ENCODE peak calls at places on chromosome 12, in ten cellular contexts. One of them, this sample, is unnamed.

GRCh38 chr12:1858456-1858855 is 38.1 kb downstream of the LRTM2 start:
- DNase-seq in lower leg skin: peak
- DNase-seq in endothelial cell: no peak
- DNase-seq in H9: peak
- DNase-seq in mammary epithelial cell: no peak
- DNase-seq in A549: no peak
- DNase-seq in tibial artery: no peak
- DNase-seq in esophagus squamous epithelium: no peak
- DNase-seq in GM20000: no peak
- DNase-seq in heart right ventricle: no peak
- DNase-seq in this sample: no peak

GRCh38 chr12:89456565-89456964 is 68.0 kb downstream of the GALNT4 start:
- DNase-seq in lower leg skin: no peak
- DNase-seq in tibial artery: no peak
- DNase-seq in endothelial cell: no peak
- DNase-seq in esophagus squamous epithelium: no peak
- DNase-seq in GM20000: no peak
- DNase-seq in heart right ventricle: no peak
- DNase-seq in mammary epithelial cell: no peak
- DNase-seq in A549: no peak
- DNase-seq in H9: no peak
- DNase-seq in this sample: no peak

GRCh38 chr12:64457036-64457435 is 5.1 kb downstream of the TBK1 start:
- DNase-seq in GM20000: no peak
- DNase-seq in mammary epithelial cell: no peak
- DNase-seq in H9: no peak
- DNase-seq in tibial artery: no peak
- DNase-seq in heart right ventricle: no peak
- DNase-seq in endothelial cell: peak
- DNase-seq in A549: no peak
- DNase-seq in esophagus squamous epithelium: no peak
- DNase-seq in lower leg skin: no peak
- DNase-seq in this sample: no peak

GRCh38 chr12:131920902-131921840 is 7.9 kb upstream of the PUS1 start:
- DNase-seq in heart right ventricle: no peak
- DNase-seq in H9: no peak
- DNase-seq in lower leg skin: no peak
- DNase-seq in A549: no peak
- DNase-seq in mammary epithelial cell: no peak
- DNase-seq in GM20000: no peak
- DNase-seq in esophagus squamous epithelium: no peak
- DNase-seq in tibial artery: no peak
- DNase-seq in endothelial cell: no peak
- DNase-seq in this sample: no peak

GRCh38 chr12:49895773-49896172 is 7.9 kb downstream of the FAIM2 start:
- DNase-seq in lower leg skin: no peak
- DNase-seq in heart right ventricle: no peak
- DNase-seq in A549: no peak
- DNase-seq in tibial artery: no peak
- DNase-seq in endothelial cell: no peak
- DNase-seq in GM20000: no peak
- DNase-seq in H9: no peak
- DNase-seq in esophagus squamous epithelium: no peak
- DNase-seq in mammary epithelial cell: no peak
- DNase-seq in this sample: no peak

GRCh38 chr12:32515137-32515860 is 115.9 kb downstream of the FGD4 start:
- DNase-seq in tibial artery: no peak
- DNase-seq in mammary epithelial cell: no peak
- DNase-seq in lower leg skin: no peak
- DNase-seq in H9: no peak
- DNase-seq in A549: no peak
- DNase-seq in GM20000: no peak
- DNase-seq in esophagus squamous epithelium: no peak
- DNase-seq in endothelial cell: no peak
- DNase-seq in heart right ventricle: no peak
- DNase-seq in this sample: no peak

GRCh38 chr12:55797068-55797467 is 20.5 kb downstream of the SARNP start:
- DNase-seq in lower leg skin: no peak
- DNase-seq in heart right ventricle: peak
- DNase-seq in GM20000: peak
- DNase-seq in A549: peak
- DNase-seq in endothelial cell: peak
- DNase-seq in tibial artery: no peak
- DNase-seq in H9: no peak
- DNase-seq in mammary epithelial cell: peak
- DNase-seq in esophagus squamous epithelium: no peak
- DNase-seq in this sample: no peak

GRCh38 chr12:1619599-1619998 is 9.4 kb upstream of the WNT5B start:
- DNase-seq in GM20000: peak
- DNase-seq in heart right ventricle: no peak
- DNase-seq in tibial artery: peak
- DNase-seq in H9: no peak
- DNase-seq in esophagus squamous epithelium: no peak
- DNase-seq in mammary epithelial cell: no peak
- DNase-seq in A549: no peak
- DNase-seq in lower leg skin: peak
- DNase-seq in endothelial cell: no peak
- DNase-seq in this sample: no peak

GRCh38 chr12:104555650-104556049 is 98.9 kb downstream of the CHST11 start:
- DNase-seq in endothelial cell: no peak
- DNase-seq in lower leg skin: no peak
- DNase-seq in mammary epithelial cell: no peak
- DNase-seq in H9: no peak
- DNase-seq in esophagus squamous epithelium: no peak
- DNase-seq in GM20000: no peak
- DNase-seq in tibial artery: no peak
- DNase-seq in A549: no peak
- DNase-seq in heart right ventricle: no peak
- DNase-seq in this sample: no peak

GRCh38 chr12:124543591-124544310 is 23.7 kb downstream of the NCOR2 start:
- DNase-seq in endothelial cell: no peak
- DNase-seq in H9: no peak
- DNase-seq in A549: no peak
- DNase-seq in tibial artery: no peak
- DNase-seq in esophagus squamous epithelium: no peak
- DNase-seq in GM20000: no peak
- DNase-seq in heart right ventricle: no peak
- DNase-seq in lower leg skin: no peak
- DNase-seq in mammary epithelial cell: no peak
- DNase-seq in this sample: no peak

GRCh38 chr12:132651444-132652100 is 33.0 kb downstream of the P2RX2 start:
- DNase-seq in tibial artery: no peak
- DNase-seq in heart right ventricle: no peak
- DNase-seq in A549: no peak
- DNase-seq in lower leg skin: no peak
- DNase-seq in H9: no peak
- DNase-seq in endothelial cell: no peak
- DNase-seq in mammary epithelial cell: no peak
- DNase-seq in GM20000: no peak
- DNase-seq in esophagus squamous epithelium: no peak
- DNase-seq in this sample: no peak

DNA sequence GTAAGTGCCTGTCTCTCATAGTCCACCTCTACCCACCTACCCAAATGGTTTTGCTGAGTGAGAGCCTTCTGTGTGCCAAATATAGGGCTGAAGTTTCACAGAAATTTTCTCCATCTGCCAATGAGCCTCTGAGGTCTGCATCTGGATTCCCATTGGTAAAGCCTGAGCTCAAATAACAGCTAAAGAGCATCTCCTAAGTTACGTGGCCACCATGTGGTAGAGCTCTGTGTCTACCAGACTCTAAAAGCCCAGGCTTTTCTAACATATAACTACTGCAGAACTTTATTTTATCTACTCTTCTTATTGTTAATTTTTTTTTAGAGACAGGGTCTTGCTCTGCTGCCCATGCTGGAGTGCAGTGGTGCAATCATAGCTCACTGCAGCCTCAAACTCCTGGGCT is 16.0 kb downstream of the AMDHD1 start:
- DNase-seq in lower leg skin: no peak
- DNase-seq in esophagus squamous epithelium: no peak
- DNase-seq in mammary epithelial cell: peak
- DNase-seq in H9: no peak
- DNase-seq in A549: peak
- DNase-seq in GM20000: no peak
- DNase-seq in endothelial cell: no peak
- DNase-seq in tibial artery: no peak
- DNase-seq in heart right ventricle: no peak
- DNase-seq in this sample: no peak
- TF ChIP-seq CTCF in lower leg skin: no peak
- TF ChIP-seq CTCF in esophagus squamous epithelium: no peak
- TF ChIP-seq CTCF in mammary epithelial cell: peak
- TF ChIP-seq CTCF in H9: peak
- TF ChIP-seq CTCF in A549: peak
- TF ChIP-seq CTCF in GM20000: no peak
- TF ChIP-seq CTCF in endothelial cell: no peak
- TF ChIP-seq CTCF in tibial artery: no peak
- TF ChIP-seq CTCF in heart right ventricle: peak
- TF ChIP-seq CTCF in this sample: no peak

GRCh38 chr12:7078163-7078562 is 14.1 kb downstream of the C1R start:
- DNase-seq in heart right ventricle: no peak
- DNase-seq in A549: no peak
- DNase-seq in endothelial cell: no peak
- DNase-seq in mammary epithelial cell: no peak
- DNase-seq in GM20000: no peak
- DNase-seq in lower leg skin: no peak
- DNase-seq in tibial artery: no peak
- DNase-seq in esophagus squamous epithelium: no peak
- DNase-seq in H9: no peak
- DNase-seq in this sample: no peak
- TF ChIP-seq CTCF in heart right ventricle: no peak
- TF ChIP-seq CTCF in A549: peak
- TF ChIP-seq CTCF in endothelial cell: no peak
- TF ChIP-seq CTCF in mammary epithelial cell: no peak
- TF ChIP-seq CTCF in GM20000: no peak
- TF ChIP-seq CTCF in lower leg skin: no peak
- TF ChIP-seq CTCF in tibial artery: no peak
- TF ChIP-seq CTCF in esophagus squamous epithelium: no peak
- TF ChIP-seq CTCF in H9: no peak
- TF ChIP-seq CTCF in this sample: no peak

DNA sequence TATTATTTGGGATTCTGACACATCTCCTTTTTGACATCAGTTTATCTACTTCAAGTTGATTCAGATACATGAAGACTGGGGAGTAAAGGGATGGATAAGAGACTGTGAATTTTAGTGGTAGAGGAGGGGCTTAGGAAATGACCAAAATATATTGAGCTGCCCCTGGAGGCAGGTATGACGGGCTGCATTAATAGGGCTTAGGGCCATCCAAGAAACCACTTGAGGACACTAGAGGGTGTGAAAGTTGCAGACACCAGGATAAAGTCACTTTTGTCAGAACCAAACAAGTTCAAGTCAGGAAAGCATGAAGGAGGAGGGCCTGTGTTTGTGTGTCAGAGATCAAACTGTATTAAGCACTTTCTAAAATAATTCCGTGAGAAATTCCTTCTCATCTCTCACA is 137.1 kb downstream of the SLC38A1 start:
- DNase-seq in endothelial cell: no peak
- DNase-seq in lower leg skin: no peak
- DNase-seq in tibial artery: no peak
- DNase-seq in mammary epithelial cell: no peak
- DNase-seq in H9: peak
- DNase-seq in esophagus squamous epithelium: no peak
- DNase-seq in GM20000: no peak
- DNase-seq in A549: no peak
- DNase-seq in heart right ventricle: no peak
- DNase-seq in this sample: no peak
- TF ChIP-seq CTCF in endothelial cell: no peak
- TF ChIP-seq CTCF in lower leg skin: no peak
- TF ChIP-seq CTCF in tibial artery: no peak
- TF ChIP-seq CTCF in mammary epithelial cell: peak
- TF ChIP-seq CTCF in H9: peak
- TF ChIP-seq CTCF in esophagus squamous epithelium: no peak
- TF ChIP-seq CTCF in GM20000: no peak
- TF ChIP-seq CTCF in A549: peak
- TF ChIP-seq CTCF in heart right ventricle: peak
- TF ChIP-seq CTCF in this sample: no peak

GRCh38 chr12:115421350-115421749 is 737.4 kb upstream of the TBX3 start:
- DNase-seq in endothelial cell: no peak
- DNase-seq in heart right ventricle: no peak
- DNase-seq in mammary epithelial cell: no peak
- DNase-seq in GM20000: no peak
- DNase-seq in lower leg skin: no peak
- DNase-seq in H9: no peak
- DNase-seq in A549: no peak
- DNase-seq in esophagus squamous epithelium: no peak
- DNase-seq in tibial artery: no peak
- DNase-seq in this sample: no peak

GRCh38 chr12:115423546-115423987 is 739.6 kb upstream of the TBX3 start:
- DNase-seq in tibial artery: no peak
- DNase-seq in heart right ventricle: no peak
- DNase-seq in A549: peak
- DNase-seq in mammary epithelial cell: no peak
- DNase-seq in lower leg skin: no peak
- DNase-seq in endothelial cell: no peak
- DNase-seq in H9: no peak
- DNase-seq in GM20000: no peak
- DNase-seq in esophagus squamous epithelium: no peak
- DNase-seq in this sample: no peak

GRCh38 chr12:115421796-115422709 is 738.1 kb upstream of the TBX3 start:
- DNase-seq in H9: no peak
- DNase-seq in GM20000: no peak
- DNase-seq in esophagus squamous epithelium: no peak
- DNase-seq in mammary epithelial cell: no peak
- DNase-seq in A549: no peak
- DNase-seq in heart right ventricle: no peak
- DNase-seq in tibial artery: no peak
- DNase-seq in lower leg skin: no peak
- DNase-seq in endothelial cell: no peak
- DNase-seq in this sample: no peak

GRCh38 chr12:115424003-115424402 is 740.0 kb upstream of the TBX3 start:
- DNase-seq in H9: no peak
- DNase-seq in A549: no peak
- DNase-seq in lower leg skin: no peak
- DNase-seq in GM20000: no peak
- DNase-seq in esophagus squamous epithelium: no peak
- DNase-seq in mammary epithelial cell: no peak
- DNase-seq in endothelial cell: no peak
- DNase-seq in tibial artery: no peak
- DNase-seq in heart right ventricle: no peak
- DNase-seq in this sample: no peak

DNA sequence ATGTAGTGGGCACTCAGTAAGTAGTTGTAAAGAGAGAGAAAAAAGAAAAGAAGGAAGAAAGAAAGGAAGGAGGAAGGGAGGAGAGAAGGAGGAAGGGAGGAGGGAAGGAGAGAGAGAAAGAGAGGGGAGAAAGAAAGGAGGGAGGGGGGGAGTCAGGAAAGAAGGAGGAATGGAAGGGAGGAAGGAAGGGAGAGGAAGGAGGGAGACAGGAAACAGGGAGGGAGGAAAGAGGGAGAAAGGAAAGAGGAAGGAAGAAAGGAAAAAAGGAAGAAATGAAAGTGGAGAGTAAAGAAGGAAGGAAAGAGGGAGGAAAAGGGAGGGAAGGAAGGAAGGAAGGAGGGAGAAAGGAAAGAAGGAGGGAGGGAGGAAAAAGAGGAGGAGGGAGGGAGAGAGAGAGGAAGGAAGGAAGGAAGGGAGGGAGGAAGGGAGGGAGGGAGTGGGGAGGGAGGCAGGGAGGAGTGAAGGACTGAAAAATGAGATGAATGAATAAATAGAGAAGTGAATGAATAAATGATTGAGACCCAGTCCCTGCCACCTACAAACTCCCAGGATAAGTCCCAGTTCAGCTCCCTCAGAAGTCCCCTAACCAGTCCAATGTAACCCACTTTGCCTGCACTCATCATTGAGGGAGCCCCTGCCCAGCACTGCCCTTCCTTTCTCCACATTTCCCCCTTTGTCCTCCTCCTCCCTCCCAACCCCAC is 739.0 kb upstream of the TBX3 start:
- DNase-seq in lower leg skin: no peak
- DNase-seq in H9: no peak
- DNase-seq in mammary epithelial cell: no peak
- DNase-seq in endothelial cell: no peak
- DNase-seq in heart right ventricle: no peak
- DNase-seq in tibial artery: no peak
- DNase-seq in A549: no peak
- DNase-seq in GM20000: no peak
- DNase-seq in esophagus squamous epithelium: no peak
- DNase-seq in this sample: no peak
- TF ChIP-seq CTCF in lower leg skin: no peak
- TF ChIP-seq CTCF in H9: no peak
- TF ChIP-seq CTCF in mammary epithelial cell: no peak
- TF ChIP-seq CTCF in endothelial cell: no peak
- TF ChIP-seq CTCF in heart right ventricle: no peak
- TF ChIP-seq CTCF in tibial artery: no peak
- TF ChIP-seq CTCF in A549: no peak
- TF ChIP-seq CTCF in GM20000: no peak
- TF ChIP-seq CTCF in esophagus squamous epithelium: no peak
- TF ChIP-seq CTCF in this sample: no peak